ENCODE peak calls at places on chromosome 1, in four cellular contexts. R, X, M and A are unnamed samples.
A peak's percentile ranks its signal among the peaks of the same experiment; 100 is the strongest.

GRCh38 chr1:172545349-172546004 is 12.5 kb downstream of the SUCO start:
- DNase-seq in M (no peak), X (no peak), R (no peak), A (no peak)

GRCh38 chr1:53047737-53048344 is 14.2 kb upstream of the PODN start:
- DNase-seq in X (no peak), R (no peak), M (no peak), A (peak; percentile 58)

GRCh38 chr1:93079685-93080141 is 630 bp downstream of the MTF2 start:
- DNase-seq in R (peak; percentile 78), M (peak; percentile 58), X (no peak), A (peak; percentile 12)

GRCh38 chr1:45148209-45148608 is 58.2 kb downstream of the ZSWIM5 start:
- DNase-seq in M (no peak), X (no peak), R (no peak), A (no peak)

GRCh38 chr1:226310637-226311195 is 1.8 kb upstream of the LIN9 start:
- DNase-seq in M (no peak), X (no peak), R (no peak), A (peak; percentile 95)

GRCh38 chr1:11948822-11949458 is 14.4 kb downstream of the PLOD1 start:
- DNase-seq in X (no peak), M (peak; percentile 66), R (peak; percentile 42), A (no peak)

GRCh38 chr1:19336543-19336942 is 24.4 kb downstream of the SLC66A1 start:
- DNase-seq in M (no peak), R (no peak), X (no peak), A (peak; percentile 20)

GRCh38 chr1:34781844-34782391 is 904 bp downstream of the GJB3 start:
- DNase-seq in M (no peak), X (peak; percentile 39), R (peak; percentile 58), A (peak; percentile 14)

GRCh38 chr1:226589008-226589733 is 40.6 kb downstream of the STUM start:
- DNase-seq in R (no peak), X (peak; percentile 75), M (no peak), A (no peak)

GRCh38 chr1:32208891-32209309 is at the start of gene DCDC2B:
- DNase-seq in M (peak; percentile 62), X (peak; percentile 89), R (peak; percentile 33), A (peak; percentile 98)

GRCh38 chr1:10943991-10944730 is 68.3 kb upstream of the TARDBP start:
- DNase-seq in X (peak; percentile 72), M (no peak), R (no peak), A (peak; percentile 88)

GRCh38 chr1:236253918-236254637 is 27.7 kb downstream of the ERO1B start:
- DNase-seq in M (no peak), R (no peak), X (no peak), A (no peak)

GRCh38 chr1:211920602-211921226 is 90.2 kb upstream of the LPGAT1 start:
- DNase-seq in M (no peak), X (peak; percentile 68), R (no peak), A (peak; percentile 89)

GRCh38 chr1:107990606-107991005 is 25.6 kb upstream of the VAV3 start:
- DNase-seq in X (no peak), M (no peak), R (no peak), A (no peak)

GRCh38 chr1:53577141-53578100 is 118.2 kb downstream of the DMRTB1 start:
- DNase-seq in X (no peak), M (peak; percentile 32), R (peak; percentile 48), A (no peak)

GRCh38 chr1:210597555-210598134 is 268.9 kb downstream of the HHAT start:
- DNase-seq in X (no peak), R (no peak), M (peak; percentile 97), A (no peak)

GRCh38 chr1:171313319-171313834 is 606 bp upstream of the FMO4 start:
- DNase-seq in R (no peak), M (no peak), X (no peak), A (no peak)

GRCh38 chr1:160074865-160075264 is 4.9 kb upstream of the KCNJ10 start:
- DNase-seq in R (no peak), X (no peak), M (no peak), A (no peak)

GRCh38 chr1:160070243-160071163 is 543 bp upstream of the KCNJ10 start:
- DNase-seq in X (peak; percentile 74), M (peak; percentile 91), R (peak; percentile 94), A (peak; percentile 48)

GRCh38 chr1:160069460-160070231 is at the start of gene KCNJ10:
- DNase-seq in R (no peak), M (no peak), X (no peak), A (no peak)

GRCh38 chr1:160068231-160068630 is 1.7 kb downstream of the KCNJ10 start:
- DNase-seq in X (no peak), M (no peak), R (no peak), A (no peak)

GRCh38 chr1:160071289-160071688 is 1.3 kb upstream of the KCNJ10 start:
- DNase-seq in X (no peak), M (no peak), R (no peak), A (no peak)
- H3K27me3 ChIP-seq in X (no peaks in the 10 kb centered on the region), M (no peaks in the 10 kb centered on the region), R (peaks cover 48% of the 10 kb centered on the region), A (no peaks in the 10 kb centered on the region)

DNA sequence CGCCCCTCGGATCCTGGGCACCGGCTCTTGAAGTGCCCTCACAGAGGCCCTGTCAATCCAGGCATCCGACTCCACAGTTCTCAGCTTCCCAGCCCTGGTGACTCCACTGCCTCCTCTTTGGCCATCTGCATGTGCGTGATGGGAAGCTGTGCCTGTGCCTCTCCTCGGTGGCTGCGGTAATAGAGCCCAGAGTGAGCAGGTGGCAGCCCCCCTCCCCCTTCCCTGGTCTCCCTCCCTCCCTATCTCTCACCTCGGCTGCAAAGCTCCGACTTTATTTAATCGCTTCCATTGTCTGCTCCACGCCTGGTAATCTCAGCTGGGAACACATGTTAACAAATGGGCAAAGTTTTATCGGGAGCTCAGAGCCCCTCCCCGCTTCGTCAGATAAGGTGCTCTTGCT is 91.9 kb downstream of the IGSF21 start:
- DNase-seq in R (peak; percentile 49), X (peak; percentile 61), M (peak; percentile 85), A (no peak)
- H3K27me3 ChIP-seq in R (no peaks in the 10 kb centered on the region), X (peaks cover 3% of the 10 kb centered on the region), M (no peaks in the 10 kb centered on the region), A (peaks cover 6% of the 10 kb centered on the region)

DNA sequence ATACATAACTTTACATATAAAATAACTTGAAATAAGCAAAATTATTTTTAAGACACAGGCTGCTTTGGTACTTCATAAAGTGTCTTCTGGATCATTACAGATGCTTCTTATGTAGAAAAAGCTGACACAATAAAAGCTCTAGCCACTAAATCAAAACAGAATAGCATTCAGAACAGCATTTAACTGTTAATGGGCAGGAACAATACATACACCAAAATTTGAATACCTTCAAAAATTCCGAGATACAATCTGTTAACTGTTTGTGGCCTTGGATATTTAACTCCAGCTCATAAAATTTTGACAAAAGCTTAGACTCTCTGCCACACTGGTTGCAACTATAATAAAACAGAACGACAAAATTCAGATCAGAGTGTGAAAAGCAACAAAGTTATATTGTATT is 31.7 kb downstream of the USP48 start:
- DNase-seq in M (no peak), X (no peak), R (no peak), A (no peak)
- H3K27me3 ChIP-seq in M (no peaks in the 10 kb centered on the region), X (no peaks in the 10 kb centered on the region), R (no peaks in the 10 kb centered on the region), A (no peaks in the 10 kb centered on the region)

DNA sequence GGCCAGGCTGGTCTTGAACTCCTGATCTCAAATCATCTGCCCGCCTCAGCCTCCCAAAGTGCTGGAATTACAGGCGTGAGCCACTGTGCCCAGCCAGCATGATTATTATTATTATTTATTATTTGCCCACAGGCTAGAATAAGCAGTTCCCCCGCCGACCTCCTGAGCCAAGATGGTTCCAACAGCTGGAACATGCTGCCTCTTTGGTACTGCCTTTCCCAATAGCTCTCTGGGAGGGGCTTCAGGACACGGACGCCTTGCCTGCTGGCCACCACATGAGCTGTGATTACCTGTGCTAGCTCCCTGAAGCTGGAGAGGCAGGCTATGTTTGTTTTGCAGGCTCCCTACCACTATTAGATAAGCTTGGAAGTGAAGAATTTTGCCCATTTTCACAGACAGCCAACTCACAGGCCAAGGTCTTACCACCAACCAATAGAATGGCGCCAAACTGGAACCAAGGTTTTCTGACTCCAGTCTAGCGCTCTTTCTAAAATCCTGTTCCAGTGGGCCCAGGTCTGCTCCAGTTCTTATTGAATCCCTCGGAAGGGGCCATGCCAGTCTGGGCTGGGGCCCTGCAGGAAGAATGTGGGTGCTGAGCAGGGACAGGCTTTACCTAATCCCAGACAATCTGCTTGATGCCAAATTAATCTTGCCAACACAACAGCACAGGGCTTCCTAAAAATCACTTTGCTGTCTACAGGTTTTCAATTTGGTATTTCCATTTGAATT is 2.1 kb upstream of the GPR61 start:
- DNase-seq in R (no peak), M (peak; percentile 15), X (peak; percentile 52), A (no peak)
- H3K27me3 ChIP-seq in R (no peaks in the 10 kb centered on the region), M (no peaks in the 10 kb centered on the region), X (no peaks in the 10 kb centered on the region), A (no peaks in the 10 kb centered on the region)

DNA sequence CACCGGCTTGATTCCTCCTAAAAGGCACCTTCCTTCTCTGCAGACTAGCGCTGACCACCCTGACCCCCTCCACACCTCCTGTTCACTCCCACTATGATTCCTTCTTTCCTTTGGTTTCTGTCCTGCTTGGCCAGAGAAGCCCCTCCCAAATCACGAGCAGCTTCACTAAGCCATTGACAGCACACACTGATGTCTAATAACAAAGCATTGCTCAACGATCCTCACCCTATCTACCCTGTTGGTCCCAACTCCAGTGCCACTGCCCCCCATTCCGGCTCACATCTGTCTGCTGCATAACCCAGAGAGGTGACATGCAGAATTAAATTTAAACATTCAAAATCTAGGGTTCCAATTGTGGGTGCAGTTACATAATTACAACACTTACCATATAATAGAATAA is 237.0 kb downstream of the TTLL7 start:
- DNase-seq in X (no peak), R (no peak), M (no peak), A (no peak)
- H3K27me3 ChIP-seq in X (no peaks in the 10 kb centered on the region), R (no peaks in the 10 kb centered on the region), M (no peaks in the 10 kb centered on the region), A (no peaks in the 10 kb centered on the region)

GRCh38 chr1:208851376-208851775 is 607.2 kb upstream of the PLXNA2 start:
- DNase-seq in X (no peak), M (no peak), R (no peak), A (no peak)
- H3K27me3 ChIP-seq in X (no peaks in the 10 kb centered on the region), M (no peaks in the 10 kb centered on the region), R (no peaks in the 10 kb centered on the region), A (no peaks in the 10 kb centered on the region)

DNA sequence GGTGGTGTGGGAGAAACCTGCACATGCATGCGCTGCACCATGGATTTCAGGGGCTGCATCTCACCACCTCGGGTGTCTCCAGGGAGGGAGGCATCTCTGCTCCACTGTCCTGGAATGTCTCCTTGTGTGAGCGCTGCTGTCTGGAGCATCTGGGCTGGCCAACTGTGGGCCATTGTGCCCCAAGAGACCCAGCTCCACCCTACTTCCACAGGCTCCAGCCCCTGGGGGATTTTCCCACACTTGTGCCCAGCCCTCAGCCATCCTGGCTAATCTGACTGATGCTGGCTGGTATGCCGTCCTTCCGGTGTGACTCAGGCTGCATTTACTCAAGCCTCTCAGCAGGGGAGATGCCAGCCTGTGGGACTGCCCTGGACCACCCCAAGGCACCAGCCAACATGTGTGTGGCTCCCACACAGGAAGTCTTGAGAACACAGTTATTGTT is 62.0 kb downstream of the TRIM11 start:
- DNase-seq in X (no peak), M (no peak), R (no peak), A (no peak)
- H3K27me3 ChIP-seq in X (no peaks in the 10 kb centered on the region), M (no peaks in the 10 kb centered on the region), R (no peaks in the 10 kb centered on the region), A (no peaks in the 10 kb centered on the region)

GRCh38 chr1:8214501-8215173 is 103.3 kb upstream of the SLC45A1 start:
- DNase-seq in X (no peak), M (peak; percentile 63), R (peak; percentile 47), A (no peak)
- H3K27me3 ChIP-seq in X (no peaks in the 10 kb centered on the region), M (no peaks in the 10 kb centered on the region), R (peaks cover 14% of the 10 kb centered on the region), A (no peaks in the 10 kb centered on the region)